ENCODE peak calls at places on chromosomes 12 and 14, in eight cellular contexts. B is tibial artery; F is cardiac muscle cell; W is BJ; M is CD8-positive, alpha-beta T cell; Z is Peyer's patch; G is lower lobe of right lung; Q is body of pancreas. Y is an unnamed sample.

GRCh38 chr12:77488041-77488620 is 342.6 kb upstream of the NAV3 start:
- DNase-seq in B (no peak), F (peak), W (peak), M (no peak), Z (no peak), G (no peak), Q (peak), Y (no peak)

GRCh38 chr12:55795950-55796349 is 21.6 kb downstream of the SARNP start:
- DNase-seq in B (no peak), F (no peak), W (no peak), M (no peak), Z (no peak), G (no peak), Q (no peak), Y (no peak)

GRCh38 chr14:21408152-21408551 is 24.3 kb upstream of the SUPT16H start:
- DNase-seq in B (no peak), F (peak), W (no peak), M (no peak), Z (no peak), G (no peak), Q (no peak), Y (no peak)

GRCh38 chr14:105076296-105076804 is 11.1 kb upstream of the GPR132 start:
- DNase-seq in B (no peak), F (no peak), W (no peak), M (no peak), Z (no peak), G (no peak), Q (no peak), Y (no peak)

GRCh38 chr12:115132906-115133305 is 448.9 kb upstream of the TBX3 start:
- DNase-seq in B (no peak), F (no peak), W (no peak), M (no peak), Z (no peak), G (no peak), Q (no peak), Y (no peak)

GRCh38 chr14:98798099-98798498 is 473.9 kb downstream of the BCL11B start:
- DNase-seq in B (no peak), F (no peak), W (no peak), M (no peak), Z (no peak), G (no peak), Q (peak), Y (no peak)

GRCh38 chr12:62915130-62915529 is 19.8 kb downstream of the PPM1H start:
- DNase-seq in B (no peak), F (no peak), W (no peak), M (no peak), Z (no peak), G (no peak), Q (no peak), Y (no peak)

GRCh38 chr12:64181504-64182291 is 40.4 kb downstream of the KICS2 start:
- DNase-seq in B (peak), F (peak), W (peak), M (no peak), Z (no peak), G (no peak), Q (peak), Y (peak)

GRCh38 chr14:45492876-45493275 is 239.9 kb upstream of the MIS18BP1 start:
- DNase-seq in B (no peak), F (no peak), W (no peak), M (no peak), Z (no peak), G (no peak), Q (no peak), Y (no peak)

GRCh38 chr14:96002511-96002884 is 36.7 kb upstream of the C14orf132 start:
- DNase-seq in B (no peak), F (no peak), W (no peak), M (no peak), Z (no peak), G (no peak), Q (no peak), Y (no peak)

GRCh38 chr14:104685216-104685997 is 4.0 kb upstream of the INF2 start:
- DNase-seq in B (no peak), F (no peak), W (no peak), M (no peak), Z (no peak), G (no peak), Q (no peak), Y (no peak)

GRCh38 chr12:93146278-93146939 is 217.3 kb upstream of the EEA1 start:
- DNase-seq in B (no peak), F (peak), W (no peak), M (no peak), Z (no peak), G (no peak), Q (peak), Y (no peak)

GRCh38 chr14:104600805-104601204 is 3.8 kb downstream of the TMEM179 start:
- DNase-seq in B (no peak), F (no peak), W (no peak), M (no peak), Z (peak), G (peak), Q (no peak), Y (no peak)

GRCh38 chr14:71626281-71626835 is 305.9 kb upstream of the RGS6 start:
- DNase-seq in B (no peak), F (peak), W (no peak), M (no peak), Z (no peak), G (no peak), Q (no peak), Y (no peak)

DNA sequence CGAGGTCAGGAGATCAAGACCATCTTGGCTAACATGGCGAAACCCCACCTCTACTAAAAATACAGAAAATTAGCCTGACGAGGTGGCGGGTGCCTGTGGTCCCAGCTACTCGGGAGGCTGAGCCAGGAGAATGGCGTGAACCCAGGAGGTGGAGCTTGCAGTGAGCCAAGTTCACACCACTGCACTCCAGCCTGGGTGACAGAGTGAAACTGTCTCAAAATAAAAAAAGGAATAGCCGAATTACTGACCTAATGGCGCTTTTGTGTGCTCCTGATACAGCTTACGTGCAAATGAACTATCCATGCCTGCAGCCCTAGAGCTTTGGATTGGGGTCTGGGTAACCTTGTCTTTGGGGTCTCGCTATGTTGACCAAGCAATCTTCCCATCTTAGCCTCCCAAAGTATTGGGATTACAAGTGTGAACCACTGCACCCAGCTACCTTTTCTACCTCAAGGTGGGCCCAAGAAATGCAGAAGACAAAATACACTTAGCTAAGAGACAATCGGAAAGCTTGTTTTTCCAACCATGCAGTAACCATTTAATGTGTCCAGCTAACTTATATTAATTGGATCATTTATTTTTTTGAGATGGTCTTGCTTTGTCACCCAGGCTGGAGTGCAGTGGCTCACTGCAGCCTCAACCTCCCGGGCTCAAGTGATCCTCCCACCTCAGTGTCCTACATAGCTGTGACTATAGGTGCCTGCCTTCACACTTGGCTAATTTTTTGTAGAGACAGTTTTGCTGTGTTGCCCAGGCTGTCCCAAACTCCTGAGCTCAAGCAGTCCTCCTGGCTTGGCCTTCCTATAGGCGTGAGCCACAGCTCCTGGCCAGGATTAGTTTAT is 5.5 kb downstream of the PABPN1 start:
- DNase-seq in B (no peak), F (no peak), W (no peak), M (no peak), Z (no peak), G (no peak), Q (no peak), Y (no peak)
- TF ChIP-seq CTCF in B (no peak), F (no peak), W (no peak), M (no peak), Z (no peak), G (no peak), Q (no peak), Y (no peak)

GRCh38 chr12:70754330-70754741 is 117.1 kb upstream of the PTPRB start:
- DNase-seq in B (no peak), F (no peak), W (no peak), M (no peak), Z (no peak), G (no peak), Q (no peak), Y (no peak)
- H3K4me3 ChIP-seq in B (peak), F (no peak), W (no peak), M (no peak), Z (peak), G (no peak), Q (no peak), Y (no peak)

DNA sequence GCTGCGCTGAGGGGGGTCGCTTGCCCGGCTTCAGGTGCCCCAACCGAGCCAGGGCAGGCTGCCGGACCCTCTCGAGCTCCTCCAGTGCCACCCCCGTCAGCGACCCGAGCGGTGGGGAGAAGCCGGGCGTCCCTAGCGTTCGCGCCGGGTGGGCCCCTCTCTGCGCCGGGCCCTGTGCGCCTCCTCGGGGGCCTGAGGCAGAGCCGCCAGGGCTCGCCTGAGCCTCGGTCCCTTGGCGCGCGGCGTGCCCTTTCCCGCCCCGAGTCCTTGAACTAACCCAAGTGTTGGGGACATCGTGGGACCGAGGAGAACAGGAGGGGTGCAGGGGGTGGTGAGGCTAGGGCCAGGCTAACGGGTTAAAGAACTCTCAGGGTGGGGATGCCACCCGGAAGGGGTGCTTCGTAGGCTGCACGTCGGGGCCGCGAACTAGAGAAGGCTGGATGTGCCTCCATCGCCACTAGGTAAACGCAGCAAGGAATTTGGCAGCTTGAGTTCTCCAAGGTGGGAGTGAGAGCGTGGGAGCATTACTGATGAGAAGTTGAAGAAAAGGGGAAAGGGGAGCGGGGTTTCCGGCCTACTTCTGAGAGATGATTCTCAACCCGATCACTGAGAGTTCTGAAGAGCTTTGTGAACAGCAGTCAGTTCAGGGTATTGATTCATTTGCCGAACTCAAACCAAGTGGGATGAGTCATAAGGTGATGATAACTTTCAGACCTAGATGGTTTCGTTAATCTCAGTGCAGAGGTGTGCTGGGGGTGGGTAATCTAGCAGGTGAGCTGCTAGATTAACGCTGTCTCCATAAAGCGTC is 618 bp downstream of the RNF34 start:
- DNase-seq in B (peak), F (peak), W (no peak), M (peak), Z (no peak), G (peak), Q (peak), Y (no peak)
- TF ChIP-seq CTCF in B (no peak), F (no peak), W (no peak), M (no peak), Z (no peak), G (no peak), Q (no peak), Y (no peak)

DNA sequence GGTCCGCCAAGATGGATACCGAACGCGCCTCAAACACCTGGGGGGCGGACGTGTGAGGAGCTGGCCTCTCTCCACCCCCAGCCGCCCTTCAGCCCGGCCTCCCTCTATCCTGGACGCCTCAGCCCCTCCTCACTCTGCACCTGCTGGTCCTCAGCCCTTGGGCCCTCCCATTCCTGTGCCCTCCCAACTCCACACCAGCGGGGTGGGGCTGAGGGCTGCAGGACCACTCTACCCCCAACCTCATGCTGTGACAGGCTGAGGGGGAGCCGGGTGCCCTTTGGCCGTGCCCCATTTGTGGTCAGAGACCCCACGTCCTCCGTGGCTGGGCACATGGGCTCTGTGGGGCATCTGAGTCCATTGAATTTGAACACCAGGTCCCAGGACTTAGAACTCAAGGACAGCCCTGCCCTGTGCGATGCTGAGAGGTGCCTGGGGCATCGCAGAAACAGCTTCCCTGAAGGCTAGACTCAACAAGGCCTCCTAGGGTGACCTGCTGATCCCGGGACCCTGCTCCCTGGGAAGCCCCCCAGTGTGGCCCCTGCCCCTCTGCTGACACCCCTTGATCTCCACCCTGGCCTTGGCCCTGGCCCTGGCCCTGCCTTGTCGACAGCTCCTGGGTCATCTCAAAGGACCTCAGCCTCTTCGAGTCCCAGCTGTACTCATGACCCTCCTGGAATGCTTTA is 82.0 kb upstream of the SFSWAP start:
- DNase-seq in B (no peak), F (no peak), W (no peak), M (no peak), Z (no peak), G (no peak), Q (no peak), Y (no peak)
- H3K4me3 ChIP-seq in B (no peak), F (no peak), W (no peak), M (no peak), Z (no peak), G (no peak), Q (no peak), Y (no peak)

DNA sequence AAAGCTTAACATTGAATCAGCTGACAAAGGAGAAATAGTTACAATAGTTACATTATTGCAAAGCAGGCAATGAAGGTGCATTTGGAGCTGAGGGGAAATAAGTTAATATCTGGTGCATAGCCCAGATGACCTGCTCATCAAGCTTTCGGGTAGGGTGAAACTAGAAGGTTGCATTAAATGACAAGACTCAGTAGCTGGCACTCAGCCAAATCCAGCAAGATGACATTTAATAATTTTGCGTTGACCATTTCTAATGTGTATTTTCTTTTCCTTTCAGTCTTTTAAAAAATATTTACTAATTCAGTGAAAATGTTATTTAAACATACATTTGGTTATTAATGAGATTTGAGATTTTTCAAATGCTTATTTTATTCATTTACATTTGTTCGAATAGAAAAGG is 188.6 kb downstream of the SLC5A8 start:
- DNase-seq in B (no peak), F (no peak), W (no peak), M (no peak), Z (no peak), G (no peak), Q (no peak), Y (no peak)
- TF ChIP-seq CTCF in B (no peak), F (no peak), W (no peak), M (no peak), Z (no peak), G (no peak), Q (no peak), Y (no peak)

GRCh38 chr12:26298785-26299621 is 103.6 kb downstream of the SSPN start:
- DNase-seq in B (no peak), F (peak), W (peak), M (no peak), Z (no peak), G (no peak), Q (peak), Y (peak)
- H3K4me3 ChIP-seq in B (peak), F (no peak), W (peak), M (no peak), Z (no peak), G (peak), Q (no peak), Y (peak)

DNA sequence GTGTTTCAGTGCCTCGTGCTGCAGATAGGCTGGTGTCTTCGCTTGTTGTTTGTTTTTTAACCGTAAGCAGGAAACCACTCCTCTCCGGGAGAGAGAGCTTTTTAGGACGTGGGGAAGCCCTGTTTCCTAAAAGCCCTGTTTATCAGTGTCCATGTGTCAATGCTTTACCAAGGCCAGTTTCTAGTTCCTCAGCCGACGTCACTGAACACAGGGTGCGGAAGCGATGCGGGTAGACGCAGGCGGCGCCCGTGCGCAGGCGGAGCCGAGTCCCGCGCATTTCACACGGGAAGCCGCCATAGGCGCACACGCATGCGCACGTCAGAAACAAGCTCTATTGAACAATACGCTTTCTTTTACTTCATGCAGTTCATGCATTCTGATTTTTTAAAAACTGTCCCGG is 79.8 kb downstream of the GLT1D1 start:
- DNase-seq in B (no peak), F (no peak), W (no peak), M (no peak), Z (no peak), G (no peak), Q (no peak), Y (no peak)
- TF ChIP-seq CTCF in B (no peak), F (no peak), W (no peak), M (no peak), Z (no peak), G (no peak), Q (no peak), Y (no peak)

GRCh38 chr12:119809023-119809422 is 68.1 kb downstream of the CIT start:
- DNase-seq in B (no peak), F (no peak), W (no peak), M (no peak), Z (no peak), G (no peak), Q (no peak), Y (no peak)

GRCh38 chr12:119804011-119804641 is 73.0 kb downstream of the CIT start:
- DNase-seq in B (peak), F (peak), W (no peak), M (no peak), Z (no peak), G (peak), Q (peak), Y (no peak)

GRCh38 chr12:119803391-119803791 is 73.7 kb downstream of the CIT start:
- DNase-seq in B (peak), F (peak), W (no peak), M (no peak), Z (no peak), G (no peak), Q (peak), Y (no peak)

GRCh38 chr12:119807380-119807779 is 69.7 kb downstream of the CIT start:
- DNase-seq in B (no peak), F (no peak), W (no peak), M (no peak), Z (no peak), G (no peak), Q (peak), Y (no peak)

DNA sequence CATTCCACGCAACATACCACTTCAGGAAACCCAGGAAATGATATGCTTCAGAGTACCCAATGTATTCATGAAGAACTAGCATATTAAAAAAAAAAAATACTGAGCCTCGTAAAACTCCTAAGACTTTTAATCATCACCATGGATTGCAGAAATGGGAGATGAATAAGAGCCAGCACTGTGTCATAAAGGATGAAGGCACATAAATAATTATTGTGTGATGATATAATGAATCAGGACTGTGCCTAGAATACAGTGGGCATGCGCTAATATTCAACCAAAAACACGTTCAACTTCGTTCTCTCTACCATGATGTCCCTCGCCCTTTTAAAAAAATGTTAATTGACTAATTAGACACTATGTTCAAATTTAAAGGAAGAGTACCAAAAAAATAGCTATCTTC is 68.7 kb downstream of the CIT start:
- DNase-seq in B (no peak), F (no peak), W (no peak), M (no peak), Z (no peak), G (no peak), Q (no peak), Y (no peak)
- H3K4me3 ChIP-seq in B (no peak), F (no peak), W (no peak), M (no peak), Z (no peak), G (no peak), Q (no peak), Y (no peak)